ENCODE peak calls at places on chromosomes 2 and 18, in seven cellular contexts. G is BE2C, L is left ventricle myocardium inferior, I is tibial nerve, T is hepatocyte, E is IMR-90, J is esophagus muscularis mucosa. R is an unnamed sample. For H3K4me1, the result is how much of the 10 kb centered on the place peaks cover.

GRCh38 chr2:46181789-46182530 is 115.2 kb upstream of the EPAS1 start:
- DNase-seq in L (no peak), E (no peak), T (no peak), J (no peak), I (no peak), G (no peak), R (no peak)

GRCh38 chr18:13159579-13159978 is 59.0 kb upstream of the LDLRAD4 start:
- DNase-seq in L (no peak), E (peak), T (peak), J (no peak), G (peak), I (no peak), R (peak)

GRCh38 chr2:215911686-215912085 is 101.7 kb downstream of the MREG start:
- DNase-seq in I (no peak), T (no peak), J (no peak), G (no peak), E (no peak), L (no peak), R (no peak)

GRCh38 chr18:78638889-78639596 is 340.6 kb upstream of the SALL3 start:
- DNase-seq in I (no peak), J (no peak), G (no peak), T (no peak), E (no peak), L (no peak), R (no peak)

GRCh38 chr2:240920783-240921231 is 14.7 kb downstream of the CROCC2 start:
- DNase-seq in I (peak), L (peak), J (no peak), G (peak), E (no peak), T (peak), R (no peak)

GRCh38 chr2:47945036-47945781 is 38.9 kb upstream of the FBXO11 start:
- DNase-seq in J (no peak), L (no peak), I (no peak), G (no peak), E (no peak), T (no peak), R (no peak)

GRCh38 chr2:32937602-32938450 is 8.9 kb upstream of the LTBP1 start:
- DNase-seq in E (peak), G (no peak), J (no peak), T (peak), L (no peak), I (no peak), R (peak)

GRCh38 chr2:101517753-101518152 is 42.8 kb upstream of the RFX8 start:
- DNase-seq in J (no peak), G (no peak), I (no peak), T (no peak), L (no peak), E (peak), R (peak)

GRCh38 chr18:51624311-51624710 is 426.8 kb upstream of the MEX3C start:
- DNase-seq in T (no peak), I (no peak), E (no peak), G (no peak), J (no peak), L (no peak), R (no peak)

GRCh38 chr2:26462100-26462499 is 15.8 kb downstream of the OTOF start:
- DNase-seq in E (no peak), T (no peak), G (peak), J (no peak), L (no peak), I (no peak), R (no peak)

GRCh38 chr2:10285578-10286198 is 17.0 kb upstream of the HPCAL1 start:
- DNase-seq in T (peak), I (peak), L (peak), G (peak), J (no peak), E (peak), R (no peak)

GRCh38 chr2:20514596-20515269 is 67.9 kb downstream of the RHOB start:
- DNase-seq in I (no peak), G (no peak), L (no peak), E (peak), T (peak), J (no peak), R (peak)

GRCh38 chr2:107007927-107008326 is 122.0 kb upstream of the ST6GAL2 start:
- DNase-seq in E (no peak), L (no peak), T (no peak), G (no peak), I (no peak), J (no peak), R (no peak)

GRCh38 chr18:31302991-31303390 is 15.0 kb upstream of the DSG1 start:
- DNase-seq in I (no peak), T (peak), J (no peak), G (no peak), L (no peak), E (peak), R (peak)

GRCh38 chr2:53508667-53509066 is 258.9 kb upstream of the CHAC2 start:
- DNase-seq in T (no peak), J (no peak), G (no peak), E (peak), I (no peak), L (no peak), R (no peak)

GRCh38 chr2:43129676-43130547 is 96.5 kb downstream of the ZFP36L2 start:
- DNase-seq in E (peak), I (no peak), T (no peak), G (no peak), L (peak), J (no peak), R (no peak)

GRCh38 chr2:206316141-206316540 is 41.7 kb downstream of the ZDBF2 start:
- DNase-seq in J (no peak), I (no peak), G (no peak), T (no peak), E (no peak), L (no peak), R (no peak)

GRCh38 chr2:37812414-37812813 is 112.7 kb upstream of the RMDN2 start:
- DNase-seq in T (no peak), J (peak), I (no peak), E (no peak), G (no peak), L (no peak), R (no peak)

GRCh38 chr2:30231726-30232026 is 342 bp downstream of the LBH start:
- DNase-seq in G (no peak), T (no peak), L (no peak), J (no peak), I (no peak), E (no peak), R (no peak)

GRCh38 chr2:27249891-27250651 is 12.8 kb downstream of the SLC30A3 start:
- DNase-seq in E (peak), J (no peak), I (no peak), G (peak), L (peak), T (peak), R (no peak)

GRCh38 chr2:101463885-101464653 is 10.8 kb downstream of the RFX8 start:
- DNase-seq in L (no peak), G (no peak), J (no peak), T (no peak), I (no peak), E (peak), R (no peak)

GRCh38 chr2:105488198-105488757 is 89.4 kb upstream of the FHL2 start:
- DNase-seq in I (no peak), J (no peak), L (peak), E (no peak), G (no peak), T (no peak), R (no peak)

GRCh38 chr2:227908266-227909054 is 37.0 kb downstream of the DAW1 start:
- DNase-seq in L (no peak), G (no peak), I (no peak), E (peak), J (no peak), T (no peak), R (peak)

GRCh38 chr18:12621737-12622306 is 36.1 kb downstream of the SPIRE1 start:
- DNase-seq in I (no peak), J (no peak), G (no peak), E (peak), L (no peak), T (no peak), R (peak)

GRCh38 chr18:50056185-50056584 is 138.8 kb downstream of the MYO5B start:
- DNase-seq in L (no peak), E (no peak), T (no peak), G (no peak), J (no peak), I (no peak), R (no peak)

GRCh38 chr18:50053142-50053541 is 141.8 kb downstream of the MYO5B start:
- DNase-seq in T (no peak), E (no peak), G (no peak), L (no peak), I (no peak), J (no peak), R (no peak)

GRCh38 chr18:50055474-50055873 is 139.5 kb downstream of the MYO5B start:
- DNase-seq in E (no peak), J (no peak), T (no peak), I (no peak), G (no peak), L (no peak), R (no peak)

GRCh38 chr18:50057009-50057408 is 137.9 kb downstream of the MYO5B start:
- DNase-seq in L (no peak), E (no peak), T (no peak), J (no peak), I (no peak), G (no peak), R (no peak)

DNA sequence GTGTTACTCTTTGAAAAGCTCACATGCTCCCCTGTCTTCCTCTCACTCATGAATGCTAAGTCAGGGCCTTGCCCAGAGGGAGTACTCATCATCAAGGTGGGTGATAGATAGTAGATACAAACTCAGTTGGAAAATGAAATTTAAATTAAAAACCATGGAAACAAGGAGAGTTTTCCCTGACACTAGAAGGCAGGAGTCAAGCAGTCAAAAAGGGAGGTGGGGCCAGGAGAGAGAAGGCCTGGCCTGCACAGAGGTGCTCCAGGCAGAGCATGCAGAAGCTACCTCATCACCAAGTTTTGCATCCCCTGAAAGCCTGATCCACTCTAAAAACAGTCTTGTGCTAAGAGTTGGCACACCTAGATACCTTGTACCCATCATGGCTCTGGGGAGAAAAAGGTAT is 143.7 kb downstream of the MYO5B start:
- DNase-seq in T (peak), L (no peak), G (no peak), J (no peak), E (no peak), I (no peak), R (no peak)
- TF ChIP-seq CTCF in T (peak), L (peak), G (peak), J (no peak), E (no peak), I (no peak), R (peak)

GRCh38 chr2:191402966-191403565 is 157.9 kb downstream of the MYO1B start:
- DNase-seq in G (no peak), E (no peak), I (no peak), L (no peak), J (no peak), T (no peak), R (no peak)

GRCh38 chr2:191401287-191401686 is 156.1 kb downstream of the MYO1B start:
- DNase-seq in G (no peak), T (no peak), J (no peak), L (no peak), E (peak), I (no peak), R (no peak)

DNA sequence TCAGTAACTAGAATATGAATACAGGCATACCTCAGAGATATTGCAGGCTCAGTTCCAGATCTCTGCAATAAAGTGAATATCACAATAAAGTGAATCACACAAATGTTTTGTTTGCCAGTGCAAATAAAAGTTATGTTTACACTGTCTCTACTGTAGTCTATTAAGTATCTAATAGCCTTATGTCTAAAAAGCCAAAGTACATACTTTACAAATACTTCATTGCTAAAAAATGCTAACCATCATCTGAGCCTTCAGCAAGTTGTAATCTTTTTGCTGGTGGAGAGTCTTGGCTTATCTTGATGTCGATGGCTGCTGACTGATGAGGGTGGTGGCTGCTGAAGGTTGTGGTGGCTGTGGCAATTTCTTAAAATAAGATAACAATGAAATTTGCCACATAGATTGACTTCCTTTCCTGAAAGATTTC is 159.4 kb downstream of the MYO1B start:
- DNase-seq in L (no peak), I (no peak), E (peak), J (no peak), T (no peak), G (no peak), R (no peak)
- H3K4me1 ChIP-seq in L (under half), I (under half), E (under half), J (under half), T (under half), G (under half), R (under half)

GRCh38 chr2:143171817-143172216 is 42.6 kb downstream of the ARHGAP15 start:
- DNase-seq in T (peak), G (no peak), I (no peak), L (no peak), E (peak), J (no peak), R (no peak)
- TF ChIP-seq CTCF in T (peak), G (peak), I (no peak), L (peak), E (peak), J (no peak), R (peak)

DNA sequence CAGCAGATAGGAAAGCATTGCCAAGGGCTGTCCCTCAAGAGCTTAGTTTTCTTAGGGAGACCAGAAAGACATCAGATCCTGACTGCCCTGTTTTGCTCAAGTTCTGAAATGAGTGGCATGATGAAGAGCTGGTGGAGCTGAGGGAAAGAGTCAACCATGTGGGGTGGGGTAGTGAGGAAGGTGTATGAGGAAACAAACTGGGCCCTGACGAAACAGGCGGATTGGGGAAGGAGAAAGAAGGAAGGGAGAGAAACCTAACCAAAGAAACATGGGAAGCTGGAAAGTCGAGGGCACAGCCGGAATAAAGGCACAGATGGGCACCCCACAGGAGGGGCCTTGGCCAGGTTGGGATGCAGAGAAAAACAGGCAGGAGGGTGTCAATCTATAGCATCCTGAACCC is 8.0 kb downstream of the TGOLN2 start:
- DNase-seq in J (no peak), T (no peak), L (no peak), G (no peak), I (no peak), E (no peak), R (no peak)
- H3K4me1 ChIP-seq in J (under half), T (under half), L (half or more), G (under half), I (under half), E (under half), R (under half)

R was measured in foreskin keratinocyte.